ENCODE peak calls at places on chromosomes 2 and 18, in ten cellular contexts. K, N, W, Q, R, M, Y, O, F and U are unnamed samples.

GRCh38 chr2:223841436-223842180 is 4.2 kb upstream of the AP1S3 start:
- DNase-seq in K (no peak), N (no peak), W (no peak), Q (no peak), R (no peak), M (no peak), Y (no peak), O (no peak), F (no peak), U (no peak)

GRCh38 chr18:13584826-13585225 is 141.5 kb downstream of the FAM210A start:
- DNase-seq in K (peak; percentile 3), N (no peak), W (no peak), Q (no peak), R (no peak), M (no peak), Y (no peak), O (no peak), F (no peak), U (no peak)

GRCh38 chr2:185771396-185771795 is 32.8 kb downstream of the FSIP2 start:
- DNase-seq in K (no peak), N (no peak), W (no peak), Q (no peak), R (no peak), M (no peak), Y (no peak), O (no peak), F (no peak), U (no peak)

GRCh38 chr2:113173563-113174368 is at the start of gene PSD4:
- DNase-seq in K (peak; percentile 49), N (no peak), W (peak; percentile 35), Q (peak; percentile 44), R (peak; percentile 70), M (peak; percentile 65), Y (peak; percentile 88), O (peak; percentile 65), F (no peak), U (no peak)

GRCh38 chr2:24926602-24927252 is 6.7 kb upstream of the ADCY3 start:
- DNase-seq in K (peak; percentile 57), N (peak; percentile 41), W (peak; percentile 40), Q (peak; percentile 81), R (no peak), M (peak; percentile 74), Y (peak; percentile 77), O (peak; percentile 28), F (no peak), U (no peak)

GRCh38 chr18:42734520-42734919 is 381.0 kb downstream of the RIT2 start:
- DNase-seq in K (no peak), N (no peak), W (no peak), Q (no peak), R (no peak), M (no peak), Y (no peak), O (no peak), F (no peak), U (no peak)

GRCh38 chr2:208318127-208318526 is 52.1 kb downstream of the PIKFYVE start:
- DNase-seq in K (no peak), N (no peak), W (no peak), Q (no peak), R (no peak), M (no peak), Y (no peak), O (no peak), F (no peak), U (no peak)

GRCh38 chr18:47719096-47719780 is 211.2 kb downstream of the SMAD2 start:
- DNase-seq in K (no peak), N (no peak), W (no peak), Q (no peak), R (no peak), M (no peak), Y (no peak), O (no peak), F (no peak), U (no peak)

GRCh38 chr2:219699440-219699821 is 72.0 kb downstream of the SLC4A3 start:
- DNase-seq in K (no peak), N (no peak), W (no peak), Q (no peak), R (no peak), M (no peak), Y (no peak), O (no peak), F (no peak), U (no peak)

DNA sequence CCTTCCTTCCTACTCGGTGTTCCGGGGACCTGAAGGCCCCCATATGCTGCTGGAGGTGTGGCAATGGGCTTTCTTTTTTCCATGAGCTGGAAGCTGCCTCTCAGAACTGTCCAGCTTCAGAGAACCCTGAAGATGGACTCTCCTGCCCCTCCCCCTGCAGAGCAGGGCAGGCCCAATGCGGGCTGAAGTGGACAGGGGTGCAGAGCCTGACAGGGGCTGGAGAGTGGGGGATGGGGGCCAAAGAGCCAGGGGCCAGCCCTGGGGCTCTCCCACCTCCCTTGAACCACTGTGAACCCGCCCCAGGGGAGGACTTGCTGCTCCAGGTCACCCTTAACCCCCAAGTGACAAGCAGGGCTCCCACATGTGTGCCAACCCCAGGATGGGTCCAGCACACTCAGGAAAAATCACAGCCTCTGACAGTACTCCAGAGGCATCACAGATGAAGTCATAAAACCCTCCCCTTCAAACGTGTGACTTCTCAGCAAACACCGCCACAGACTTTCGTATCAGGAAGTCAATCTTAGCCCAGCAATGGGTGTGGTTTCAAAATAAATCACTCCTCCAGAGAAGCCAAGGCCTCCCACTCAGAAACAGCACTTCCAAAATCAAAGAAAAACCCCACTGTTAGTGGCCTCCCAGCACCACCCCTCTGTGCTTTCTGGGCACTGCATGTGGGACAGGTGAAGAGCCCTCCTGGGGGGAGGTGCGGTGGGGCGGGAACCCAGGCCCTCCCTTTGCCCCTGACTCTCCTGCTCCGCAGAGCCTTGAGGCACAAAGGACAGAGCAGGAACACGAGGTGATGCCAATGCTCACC is 135.8 kb downstream of the HDAC4 start:
- DNase-seq in K (peak; percentile 57), N (no peak), W (peak; percentile 32), Q (peak; percentile 36), R (peak; percentile 37), M (no peak), Y (peak; percentile 71), O (peak; percentile 64), F (peak; percentile 61), U (no peak)
- H3K4me1 ChIP-seq in K (peaks cover 18% of the 10 kb centered on the region), N (peaks cover 14% of the 10 kb centered on the region), W (peaks cover 32% of the 10 kb centered on the region), Q (peaks cover 92% of the 10 kb centered on the region), R (peaks cover 82% of the 10 kb centered on the region), M (peaks cover 85% of the 10 kb centered on the region), Y (peaks cover 55% of the 10 kb centered on the region), O (peaks cover 44% of the 10 kb centered on the region), F (peaks cover 46% of the 10 kb centered on the region), U (no peaks in the 10 kb centered on the region)

GRCh38 chr2:196136151-196136550 is 35.2 kb downstream of the STK17B start:
- DNase-seq in K (no peak), N (no peak), W (no peak), Q (no peak), R (no peak), M (no peak), Y (no peak), O (no peak), F (no peak), U (no peak)

GRCh38 chr2:196130039-196130825 is 41.1 kb downstream of the STK17B start:
- DNase-seq in K (no peak), N (no peak), W (no peak), Q (no peak), R (no peak), M (no peak), Y (no peak), O (no peak), F (no peak), U (no peak)

GRCh38 chr2:196128749-196129148 is 42.6 kb downstream of the STK17B start:
- DNase-seq in K (no peak), N (no peak), W (no peak), Q (no peak), R (no peak), M (no peak), Y (no peak), O (no peak), F (no peak), U (no peak)

GRCh38 chr2:196131384-196131861 is 40.0 kb downstream of the STK17B start:
- DNase-seq in K (peak; percentile 27), N (peak; percentile 24), W (no peak), Q (peak; percentile 29), R (no peak), M (no peak), Y (no peak), O (peak; percentile 59), F (peak; percentile 44), U (peak; percentile 72)

DNA sequence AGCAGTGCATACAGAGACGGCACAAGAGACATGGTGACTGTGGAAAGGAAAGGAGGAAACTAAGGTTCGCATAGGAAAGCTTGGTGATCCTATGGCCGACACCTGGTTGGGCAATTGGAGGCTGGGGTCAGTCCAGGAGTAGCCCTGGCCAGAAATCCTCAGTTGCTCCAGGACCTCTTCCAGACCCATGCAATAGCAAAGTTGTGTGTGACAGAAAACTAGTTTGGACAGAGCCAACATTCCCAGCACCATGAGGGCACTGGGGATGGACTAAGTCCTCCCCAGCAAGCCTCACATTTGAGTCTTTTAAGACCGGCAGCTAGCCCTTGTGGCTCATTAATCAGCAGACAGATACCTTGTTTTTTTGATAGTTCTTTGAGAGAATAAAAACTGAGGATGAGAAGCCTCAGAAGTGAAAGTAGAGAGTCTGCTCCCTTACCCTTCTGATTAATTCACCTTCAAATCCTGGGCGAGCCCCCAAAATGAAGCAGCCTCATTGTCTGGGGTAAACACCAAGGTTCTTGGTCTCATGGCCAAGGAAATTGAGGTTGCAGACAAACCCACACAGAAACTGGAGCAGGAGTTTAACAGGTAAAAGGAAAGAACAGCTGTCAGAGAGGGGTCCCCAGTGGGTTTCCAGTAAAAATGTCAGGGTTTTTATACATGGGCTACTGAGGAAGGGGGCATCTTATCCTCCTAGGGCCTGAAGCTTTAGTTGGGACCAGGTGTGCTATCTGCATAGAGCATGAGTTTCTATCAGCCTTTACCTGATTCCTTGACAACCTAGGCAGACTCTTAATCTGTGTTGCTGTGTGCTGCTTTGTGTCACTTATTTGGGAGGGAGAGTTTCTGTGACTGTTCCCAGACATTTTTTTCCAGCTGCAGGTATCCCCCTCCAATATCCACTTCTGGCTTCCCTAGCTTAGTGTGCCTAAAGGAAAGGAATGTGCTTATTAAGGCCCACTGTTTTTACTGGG is 39.1 kb downstream of the STK17B start:
- DNase-seq in K (peak; percentile 30), N (peak; percentile 11), W (no peak), Q (no peak), R (no peak), M (no peak), Y (no peak), O (no peak), F (peak; percentile 25), U (peak; percentile 66)
- H3K9me3 ChIP-seq in K (no peaks in the 10 kb centered on the region), N (no peaks in the 10 kb centered on the region), W (peaks cover 45% of the 10 kb centered on the region), Q (peaks cover 34% of the 10 kb centered on the region), R (peaks cover 19% of the 10 kb centered on the region), M (peaks cover 68% of the 10 kb centered on the region), Y (peaks cover 35% of the 10 kb centered on the region), O (no peaks in the 10 kb centered on the region), F (peaks cover 34% of the 10 kb centered on the region), U (peaks cover 42% of the 10 kb centered on the region)

DNA sequence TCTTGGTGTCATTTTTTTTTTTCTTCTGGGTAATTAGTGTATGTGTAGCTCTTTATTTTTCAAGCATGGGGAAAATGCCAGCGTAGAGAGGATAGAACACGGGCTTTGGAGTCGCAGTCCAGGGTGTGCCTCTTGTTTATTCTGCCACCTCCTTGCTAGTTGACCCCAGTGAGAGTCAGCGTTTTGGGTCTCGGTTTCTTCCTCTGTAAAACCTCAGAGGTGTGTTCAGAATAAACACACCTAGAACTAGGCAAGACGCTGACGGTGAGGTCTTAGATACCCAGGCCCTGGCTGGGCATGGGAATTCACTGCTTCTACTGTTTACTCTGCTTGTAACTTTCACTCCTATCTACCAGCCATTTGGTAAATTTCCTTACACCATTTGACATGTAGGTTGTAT is 41.8 kb downstream of the ASAP2 start:
- DNase-seq in K (no peak), N (no peak), W (no peak), Q (no peak), R (no peak), M (no peak), Y (no peak), O (no peak), F (no peak), U (no peak)
- H3K4me1 ChIP-seq in K (peaks cover 29% of the 10 kb centered on the region), N (peaks cover 13% of the 10 kb centered on the region), W (peaks cover 7% of the 10 kb centered on the region), Q (peaks cover 11% of the 10 kb centered on the region), R (no peaks in the 10 kb centered on the region), M (peaks cover 85% of the 10 kb centered on the region), Y (peaks cover 43% of the 10 kb centered on the region), O (peaks cover 19% of the 10 kb centered on the region), F (peaks cover 44% of the 10 kb centered on the region), U (peaks cover 22% of the 10 kb centered on the region)

GRCh38 chr2:95039410-95039809 is 13.9 kb downstream of the MAL start:
- DNase-seq in K (no peak), N (no peak), W (no peak), Q (no peak), R (no peak), M (no peak), Y (no peak), O (no peak), F (no peak), U (no peak)
- H3K9me3 ChIP-seq in K (no peaks in the 10 kb centered on the region), N (peaks cover 3% of the 10 kb centered on the region), W (no peaks in the 10 kb centered on the region), Q (no peaks in the 10 kb centered on the region), R (no peaks in the 10 kb centered on the region), M (no peaks in the 10 kb centered on the region), Y (no peaks in the 10 kb centered on the region), O (no peaks in the 10 kb centered on the region), F (no peaks in the 10 kb centered on the region), U (no peaks in the 10 kb centered on the region)